ENCODE peak calls at places on chromosomes 4 and X, in four cellular contexts. One of them, this sample, is unnamed.

GRCh38 chr4:94305468-94306225 is 37.0 kb downstream of the HPGDS start:
- DNase-seq in mammary epithelial cell: no peak
- DNase-seq in SW480: no peak
- DNase-seq in T follicular helper cell: no peak
- DNase-seq in this sample: no peak

GRCh38 chr4:155973639-155974475 is 20.2 kb upstream of the CTSO start:
- DNase-seq in mammary epithelial cell: no peak
- DNase-seq in SW480: no peak
- DNase-seq in T follicular helper cell: no peak
- DNase-seq in this sample: no peak

GRCh38 chr4:113436360-113436759 is 325.2 kb downstream of the CAMK2D start:
- DNase-seq in mammary epithelial cell: peak
- DNase-seq in SW480: peak
- DNase-seq in T follicular helper cell: no peak
- DNase-seq in this sample: no peak

GRCh38 chr4:145130130-145130529 is 32.0 kb downstream of the ABCE1 start:
- DNase-seq in mammary epithelial cell: no peak
- DNase-seq in SW480: no peak
- DNase-seq in T follicular helper cell: no peak
- DNase-seq in this sample: no peak

GRCh38 chrX:48794993-48795501 is 6.8 kb upstream of the HDAC6 start:
- DNase-seq in mammary epithelial cell: peak
- DNase-seq in SW480: peak
- DNase-seq in T follicular helper cell: no peak
- DNase-seq in this sample: peak

GRCh38 chr4:163221467-163221866 is 54.8 kb upstream of the NAF1 start:
- DNase-seq in mammary epithelial cell: no peak
- DNase-seq in SW480: no peak
- DNase-seq in T follicular helper cell: no peak
- DNase-seq in this sample: no peak

GRCh38 chrX:43836435-43837184 is 45.6 kb downstream of the MAOB start:
- DNase-seq in mammary epithelial cell: peak
- DNase-seq in SW480: peak
- DNase-seq in T follicular helper cell: no peak
- DNase-seq in this sample: no peak

GRCh38 chr4:152310223-152310622 is 225.7 kb downstream of the FBXW7 start:
- DNase-seq in mammary epithelial cell: peak
- DNase-seq in SW480: peak
- DNase-seq in T follicular helper cell: no peak
- DNase-seq in this sample: peak

GRCh38 chr4:14264437-14264836 is 636.9 kb upstream of the BOD1L1 start:
- DNase-seq in mammary epithelial cell: no peak
- DNase-seq in SW480: peak
- DNase-seq in T follicular helper cell: no peak
- DNase-seq in this sample: no peak

GRCh38 chrX:15043538-15043937 is 170.3 kb downstream of the MOSPD2 start:
- DNase-seq in mammary epithelial cell: no peak
- DNase-seq in SW480: no peak
- DNase-seq in T follicular helper cell: no peak
- DNase-seq in this sample: no peak

GRCh38 chr4:15963001-15963451 is at the start of gene FGFBP2:
- DNase-seq in mammary epithelial cell: peak
- DNase-seq in SW480: peak
- DNase-seq in T follicular helper cell: no peak
- DNase-seq in this sample: no peak

GRCh38 chr4:158133551-158133950 is 39.3 kb downstream of the GASK1B start:
- DNase-seq in mammary epithelial cell: peak
- DNase-seq in SW480: no peak
- DNase-seq in T follicular helper cell: no peak
- DNase-seq in this sample: no peak

GRCh38 chrX:41607264-41607832 is 81.4 kb upstream of the GPR34 start:
- DNase-seq in mammary epithelial cell: no peak
- DNase-seq in SW480: no peak
- DNase-seq in T follicular helper cell: no peak
- DNase-seq in this sample: no peak

GRCh38 chr4:11805837-11806236 is 377.1 kb upstream of the HS3ST1 start:
- DNase-seq in mammary epithelial cell: peak
- DNase-seq in SW480: peak
- DNase-seq in T follicular helper cell: no peak
- DNase-seq in this sample: no peak

GRCh38 chrX:46407036-46407752 is 138.0 kb downstream of the ZNF674 start:
- DNase-seq in mammary epithelial cell: no peak
- DNase-seq in SW480: no peak
- DNase-seq in T follicular helper cell: no peak
- DNase-seq in this sample: no peak

This sample was measured in T1000.